ENCODE peak calls at places on chromosomes 6 and 20, in eight cellular contexts. One of them, this sample, is unnamed.

GRCh38 chr6:138991206-138991605 is 3.2 kb upstream of the REPS1 start:
- DNase-seq in endodermal cell: no peak
- DNase-seq in HepG2: no peak
- DNase-seq in type B pancreatic cell: no peak
- DNase-seq in astrocyte: no peak
- DNase-seq in cardiac muscle cell: no peak
- DNase-seq in cardiac fibroblast: no peak
- DNase-seq in bronchial epithelial cell: no peak
- DNase-seq in this sample: no peak

GRCh38 chr6:90290991-90291390 is 5.7 kb downstream of the BACH2 start:
- DNase-seq in endodermal cell: no peak
- DNase-seq in HepG2: no peak
- DNase-seq in type B pancreatic cell: no peak
- DNase-seq in astrocyte: peak
- DNase-seq in cardiac muscle cell: no peak
- DNase-seq in cardiac fibroblast: no peak
- DNase-seq in bronchial epithelial cell: no peak
- DNase-seq in this sample: no peak

GRCh38 chr6:35759401-35759800 is 17.0 kb upstream of the CLPSL2 start:
- DNase-seq in endodermal cell: no peak
- DNase-seq in HepG2: no peak
- DNase-seq in type B pancreatic cell: no peak
- DNase-seq in astrocyte: no peak
- DNase-seq in cardiac muscle cell: no peak
- DNase-seq in cardiac fibroblast: no peak
- DNase-seq in bronchial epithelial cell: no peak
- DNase-seq in this sample: no peak

GRCh38 chr20:53623454-53624206 is 30.0 kb upstream of the ZNF217 start:
- DNase-seq in endodermal cell: peak
- DNase-seq in HepG2: peak
- DNase-seq in type B pancreatic cell: no peak
- DNase-seq in astrocyte: peak
- DNase-seq in cardiac muscle cell: peak
- DNase-seq in cardiac fibroblast: peak
- DNase-seq in bronchial epithelial cell: peak
- DNase-seq in this sample: no peak

GRCh38 chr20:53922901-53923314 is 147.5 kb downstream of the BCAS1 start:
- DNase-seq in endodermal cell: peak
- DNase-seq in HepG2: no peak
- DNase-seq in type B pancreatic cell: no peak
- DNase-seq in astrocyte: no peak
- DNase-seq in cardiac muscle cell: peak
- DNase-seq in cardiac fibroblast: peak
- DNase-seq in bronchial epithelial cell: peak
- DNase-seq in this sample: no peak

GRCh38 chr20:20083796-20084195 is 31.5 kb downstream of the CFAP61 start:
- DNase-seq in endodermal cell: no peak
- DNase-seq in HepG2: peak
- DNase-seq in type B pancreatic cell: no peak
- DNase-seq in astrocyte: peak
- DNase-seq in cardiac muscle cell: peak
- DNase-seq in cardiac fibroblast: peak
- DNase-seq in bronchial epithelial cell: peak
- DNase-seq in this sample: no peak

GRCh38 chr6:28141500-28142329 is at the start of gene ZKSCAN8:
- DNase-seq in endodermal cell: peak
- DNase-seq in HepG2: peak
- DNase-seq in type B pancreatic cell: peak
- DNase-seq in astrocyte: peak
- DNase-seq in cardiac muscle cell: peak
- DNase-seq in cardiac fibroblast: peak
- DNase-seq in bronchial epithelial cell: peak
- DNase-seq in this sample: peak

GRCh38 chr20:49460916-49461315 is 21.6 kb downstream of the KCNB1 start:
- DNase-seq in endodermal cell: peak
- DNase-seq in HepG2: no peak
- DNase-seq in type B pancreatic cell: no peak
- DNase-seq in astrocyte: peak
- DNase-seq in cardiac muscle cell: no peak
- DNase-seq in cardiac fibroblast: no peak
- DNase-seq in bronchial epithelial cell: peak
- DNase-seq in this sample: no peak

GRCh38 chr6:151067684-151068596 is 171.8 kb upstream of the AKAP12 start:
- DNase-seq in endodermal cell: no peak
- DNase-seq in HepG2: peak
- DNase-seq in type B pancreatic cell: no peak
- DNase-seq in astrocyte: peak
- DNase-seq in cardiac muscle cell: peak
- DNase-seq in cardiac fibroblast: peak
- DNase-seq in bronchial epithelial cell: peak
- DNase-seq in this sample: no peak

GRCh38 chr6:167141667-167142432 is 15.9 kb downstream of the GPR31 start:
- DNase-seq in endodermal cell: peak
- DNase-seq in HepG2: peak
- DNase-seq in type B pancreatic cell: no peak
- DNase-seq in astrocyte: no peak
- DNase-seq in cardiac muscle cell: peak
- DNase-seq in cardiac fibroblast: peak
- DNase-seq in bronchial epithelial cell: peak
- DNase-seq in this sample: peak

GRCh38 chr6:39357998-39358686 is 35.6 kb upstream of the KCNK16 start:
- DNase-seq in endodermal cell: no peak
- DNase-seq in HepG2: no peak
- DNase-seq in type B pancreatic cell: no peak
- DNase-seq in astrocyte: peak
- DNase-seq in cardiac muscle cell: peak
- DNase-seq in cardiac fibroblast: peak
- DNase-seq in bronchial epithelial cell: peak
- DNase-seq in this sample: no peak

GRCh38 chr20:21127201-21127981 is 1.5 kb downstream of the KIZ start:
- DNase-seq in endodermal cell: no peak
- DNase-seq in HepG2: peak
- DNase-seq in type B pancreatic cell: no peak
- DNase-seq in astrocyte: no peak
- DNase-seq in cardiac muscle cell: no peak
- DNase-seq in cardiac fibroblast: no peak
- DNase-seq in bronchial epithelial cell: no peak
- DNase-seq in this sample: no peak

GRCh38 chr6:11192167-11192566 is 40.3 kb downstream of the NEDD9 start:
- DNase-seq in endodermal cell: no peak
- DNase-seq in HepG2: no peak
- DNase-seq in type B pancreatic cell: no peak
- DNase-seq in astrocyte: no peak
- DNase-seq in cardiac muscle cell: no peak
- DNase-seq in cardiac fibroblast: no peak
- DNase-seq in bronchial epithelial cell: no peak
- DNase-seq in this sample: no peak

GRCh38 chr20:58718729-58719128 is 26.1 kb downstream of the NPEPL1 start:
- DNase-seq in endodermal cell: no peak
- DNase-seq in HepG2: no peak
- DNase-seq in type B pancreatic cell: peak
- DNase-seq in astrocyte: no peak
- DNase-seq in cardiac muscle cell: no peak
- DNase-seq in cardiac fibroblast: no peak
- DNase-seq in bronchial epithelial cell: no peak
- DNase-seq in this sample: no peak

GRCh38 chr6:126548301-126548700 is 208.4 kb downstream of the CENPW start:
- DNase-seq in endodermal cell: no peak
- DNase-seq in HepG2: no peak
- DNase-seq in type B pancreatic cell: no peak
- DNase-seq in astrocyte: no peak
- DNase-seq in cardiac muscle cell: no peak
- DNase-seq in cardiac fibroblast: peak
- DNase-seq in bronchial epithelial cell: no peak
- DNase-seq in this sample: no peak

GRCh38 chr6:82906951-82907350 is 158.7 kb downstream of the UBE3D start:
- DNase-seq in endodermal cell: no peak
- DNase-seq in HepG2: no peak
- DNase-seq in type B pancreatic cell: no peak
- DNase-seq in astrocyte: peak
- DNase-seq in cardiac muscle cell: peak
- DNase-seq in cardiac fibroblast: peak
- DNase-seq in bronchial epithelial cell: peak
- DNase-seq in this sample: no peak

GRCh38 chr20:19257865-19258264 is 45.4 kb downstream of the SLC24A3 start:
- DNase-seq in endodermal cell: peak
- DNase-seq in HepG2: no peak
- DNase-seq in type B pancreatic cell: no peak
- DNase-seq in astrocyte: no peak
- DNase-seq in cardiac muscle cell: no peak
- DNase-seq in cardiac fibroblast: no peak
- DNase-seq in bronchial epithelial cell: no peak
- DNase-seq in this sample: no peak

GRCh38 chr20:34180460-34181108 is 60.6 kb upstream of the ASIP start:
- DNase-seq in endodermal cell: no peak
- DNase-seq in HepG2: no peak
- DNase-seq in type B pancreatic cell: no peak
- DNase-seq in astrocyte: no peak
- DNase-seq in cardiac muscle cell: no peak
- DNase-seq in cardiac fibroblast: no peak
- DNase-seq in bronchial epithelial cell: peak
- DNase-seq in this sample: no peak

GRCh38 chr20:45470939-45471338 is 1.4 kb downstream of the WFDC2 start:
- DNase-seq in endodermal cell: peak
- DNase-seq in HepG2: no peak
- DNase-seq in type B pancreatic cell: no peak
- DNase-seq in astrocyte: no peak
- DNase-seq in cardiac muscle cell: peak
- DNase-seq in cardiac fibroblast: no peak
- DNase-seq in bronchial epithelial cell: no peak
- DNase-seq in this sample: no peak
- TF ChIP-seq CTCF in endodermal cell: peak
- TF ChIP-seq CTCF in HepG2: peak
- TF ChIP-seq CTCF in type B pancreatic cell: peak
- TF ChIP-seq CTCF in astrocyte: no peak
- TF ChIP-seq CTCF in cardiac muscle cell: peak
- TF ChIP-seq CTCF in cardiac fibroblast: no peak
- TF ChIP-seq CTCF in bronchial epithelial cell: no peak
- TF ChIP-seq CTCF in this sample: peak

DNA sequence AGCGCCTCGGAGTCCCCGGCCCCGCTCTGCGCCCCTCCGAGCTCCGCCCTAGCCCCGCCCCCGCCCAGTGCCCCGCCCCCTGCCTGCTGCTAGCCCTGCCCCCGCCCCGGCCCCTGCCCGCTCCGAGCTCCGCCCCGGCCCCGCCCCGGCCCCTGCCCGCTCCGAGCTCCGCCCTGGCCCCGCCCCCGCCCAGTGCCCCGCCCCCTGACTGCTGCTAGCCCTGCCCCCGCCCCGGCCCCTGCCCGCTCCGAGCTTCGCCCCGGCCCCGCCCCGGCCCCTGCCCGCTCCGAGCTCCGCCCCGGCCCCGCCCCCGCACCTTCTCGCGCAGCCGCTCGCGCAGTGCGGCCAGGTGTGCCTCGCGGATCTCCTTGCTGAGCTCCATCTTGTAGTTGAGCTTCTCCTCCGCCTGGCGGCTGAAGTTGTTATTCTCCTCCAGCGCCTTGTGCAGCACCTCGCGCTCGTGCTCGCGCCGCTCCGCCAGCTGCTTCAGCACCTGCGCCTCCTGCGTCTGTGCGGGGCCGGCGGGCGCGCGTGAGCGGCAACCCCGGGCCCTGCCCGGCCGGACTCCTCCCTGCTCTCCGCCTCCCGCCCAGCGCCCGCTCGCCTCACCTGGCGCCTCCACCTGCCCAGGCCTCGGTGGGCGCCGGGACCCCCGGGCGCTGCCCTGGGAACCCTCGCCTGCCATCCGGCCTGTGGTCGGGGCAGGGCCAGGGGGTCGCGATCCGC is 11.3 kb downstream of the STMN3 start:
- DNase-seq in endodermal cell: peak
- DNase-seq in HepG2: peak
- DNase-seq in type B pancreatic cell: peak
- DNase-seq in astrocyte: peak
- DNase-seq in cardiac muscle cell: peak
- DNase-seq in cardiac fibroblast: peak
- DNase-seq in bronchial epithelial cell: peak
- DNase-seq in this sample: peak
- TF ChIP-seq CTCF in endodermal cell: peak
- TF ChIP-seq CTCF in HepG2: peak
- TF ChIP-seq CTCF in type B pancreatic cell: peak
- TF ChIP-seq CTCF in astrocyte: peak
- TF ChIP-seq CTCF in cardiac muscle cell: peak
- TF ChIP-seq CTCF in cardiac fibroblast: peak
- TF ChIP-seq CTCF in bronchial epithelial cell: peak
- TF ChIP-seq CTCF in this sample: peak

GRCh38 chr20:32761831-32762753 is at the start of gene DNMT3B:
- DNase-seq in endodermal cell: peak
- DNase-seq in HepG2: peak
- DNase-seq in type B pancreatic cell: peak
- DNase-seq in astrocyte: peak
- DNase-seq in cardiac muscle cell: peak
- DNase-seq in cardiac fibroblast: peak
- DNase-seq in bronchial epithelial cell: no peak
- DNase-seq in this sample: peak
- TF ChIP-seq CTCF in endodermal cell: peak
- TF ChIP-seq CTCF in HepG2: peak
- TF ChIP-seq CTCF in type B pancreatic cell: peak
- TF ChIP-seq CTCF in astrocyte: no peak
- TF ChIP-seq CTCF in cardiac muscle cell: no peak
- TF ChIP-seq CTCF in cardiac fibroblast: no peak
- TF ChIP-seq CTCF in bronchial epithelial cell: no peak
- TF ChIP-seq CTCF in this sample: peak

GRCh38 chr6:13413466-13413862 is 73.9 kb downstream of the GFOD1 start:
- DNase-seq in endodermal cell: no peak
- DNase-seq in HepG2: peak
- DNase-seq in type B pancreatic cell: no peak
- DNase-seq in astrocyte: peak
- DNase-seq in cardiac muscle cell: peak
- DNase-seq in cardiac fibroblast: peak
- DNase-seq in bronchial epithelial cell: no peak
- DNase-seq in this sample: no peak

GRCh38 chr6:13413906-13414555 is 73.4 kb downstream of the GFOD1 start:
- DNase-seq in endodermal cell: no peak
- DNase-seq in HepG2: no peak
- DNase-seq in type B pancreatic cell: no peak
- DNase-seq in astrocyte: no peak
- DNase-seq in cardiac muscle cell: peak
- DNase-seq in cardiac fibroblast: no peak
- DNase-seq in bronchial epithelial cell: no peak
- DNase-seq in this sample: no peak

GRCh38 chr6:13412639-13413465 is 74.5 kb downstream of the GFOD1 start:
- DNase-seq in endodermal cell: no peak
- DNase-seq in HepG2: peak
- DNase-seq in type B pancreatic cell: no peak
- DNase-seq in astrocyte: no peak
- DNase-seq in cardiac muscle cell: no peak
- DNase-seq in cardiac fibroblast: no peak
- DNase-seq in bronchial epithelial cell: no peak
- DNase-seq in this sample: no peak

GRCh38 chr6:13411484-13411883 is 75.9 kb downstream of the GFOD1 start:
- DNase-seq in endodermal cell: peak
- DNase-seq in HepG2: no peak
- DNase-seq in type B pancreatic cell: no peak
- DNase-seq in astrocyte: no peak
- DNase-seq in cardiac muscle cell: no peak
- DNase-seq in cardiac fibroblast: no peak
- DNase-seq in bronchial epithelial cell: no peak
- DNase-seq in this sample: no peak

DNA sequence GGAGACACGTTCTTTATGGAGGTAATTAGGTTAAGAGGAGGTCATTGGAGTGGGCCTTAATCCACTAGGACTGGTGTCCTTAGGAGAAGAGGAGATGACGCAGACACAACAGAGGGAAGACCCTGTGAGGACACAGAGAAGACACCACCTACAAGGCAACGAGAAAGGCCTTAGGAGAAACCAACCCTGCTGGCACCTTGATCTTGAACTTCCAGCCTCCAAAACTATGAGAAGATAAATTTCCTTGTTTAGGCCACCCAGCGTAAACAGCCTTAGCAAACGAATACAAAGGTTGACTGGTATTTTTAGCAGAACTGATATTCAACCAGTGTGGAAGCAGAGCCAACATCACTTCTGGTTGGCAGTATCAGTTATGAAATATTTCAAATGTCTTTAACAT is 75.2 kb downstream of the GFOD1 start:
- DNase-seq in endodermal cell: no peak
- DNase-seq in HepG2: no peak
- DNase-seq in type B pancreatic cell: no peak
- DNase-seq in astrocyte: no peak
- DNase-seq in cardiac muscle cell: no peak
- DNase-seq in cardiac fibroblast: no peak
- DNase-seq in bronchial epithelial cell: no peak
- DNase-seq in this sample: no peak
- TF ChIP-seq CTCF in endodermal cell: no peak
- TF ChIP-seq CTCF in HepG2: no peak
- TF ChIP-seq CTCF in type B pancreatic cell: no peak
- TF ChIP-seq CTCF in astrocyte: no peak
- TF ChIP-seq CTCF in cardiac muscle cell: no peak
- TF ChIP-seq CTCF in cardiac fibroblast: no peak
- TF ChIP-seq CTCF in bronchial epithelial cell: no peak
- TF ChIP-seq CTCF in this sample: no peak

This sample was measured in progenitor cell of endocrine pancreas.